ENCODE peak calls at places on chromosome 15, in six cellular contexts. D is activated naive CD8-positive, alpha-beta T cell treated with anti-CD3 and anti-CD28 coated beads for 36 hours; J is CD14-positive monocyte; T is SW480; A is Jurkat, Clone E6-1; L is stimulated activated CD8-positive, alpha-beta memory T cell treated with anti-CD3 and anti-CD28 coated beads, Interleukin-2, amount 100 ng/mL, for 1 hour. N is an unnamed sample.

GRCh38 chr15:77810180-77810579 is 177.5 kb upstream of the LINGO1 start:
- DNase-seq in D (no peak), A (no peak), L (no peak), J (no peak), T (no peak), N (no peak)

GRCh38 chr15:58553365-58553918 is 121.7 kb downstream of the LIPC start:
- DNase-seq in D (no peak), J (no peak), L (no peak), A (peak), T (no peak), N (no peak)

GRCh38 chr15:68208136-68208535 is 3.0 kb upstream of the CALML4 start:
- DNase-seq in J (no peak), D (no peak), T (no peak), A (no peak), L (no peak), N (no peak)

GRCh38 chr15:28116521-28117488 is 17.7 kb upstream of the OCA2 start:
- DNase-seq in L (no peak), D (no peak), A (no peak), T (no peak), J (peak), N (no peak)

GRCh38 chr15:82312611-82313349 is 36.5 kb downstream of the GOLGA6L10 start:
- DNase-seq in D (no peak), L (no peak), T (no peak), J (no peak), A (no peak), N (no peak)

GRCh38 chr15:40349163-40349562 is 1.7 kb upstream of the PHGR1 start:
- DNase-seq in J (no peak), A (no peak), L (no peak), D (no peak), T (no peak), N (no peak)

GRCh38 chr15:71290002-71290401 is 174.7 kb downstream of the THSD4 start:
- DNase-seq in D (no peak), L (no peak), A (no peak), T (no peak), J (no peak), N (no peak)

GRCh38 chr15:73125219-73125618 is 73.0 kb downstream of the NEO1 start:
- DNase-seq in D (no peak), J (no peak), L (no peak), A (no peak), T (no peak), N (no peak)

GRCh38 chr15:93073465-93073952 is 15.5 kb downstream of the RGMA start:
- DNase-seq in L (no peak), J (no peak), A (no peak), T (no peak), D (no peak), N (peak)

GRCh38 chr15:88623061-88623460 is 1.9 kb downstream of the AEN start:
- DNase-seq in L (no peak), J (peak), A (no peak), D (peak), T (peak), N (peak)

GRCh38 chr15:96247631-96248305 is 82.7 kb upstream of the NR2F2 start:
- DNase-seq in L (no peak), J (no peak), A (no peak), T (no peak), D (no peak), N (no peak)

GRCh38 chr15:25862469-25863066 is 559 bp downstream of the ATP10A start:
- DNase-seq in L (no peak), T (no peak), A (no peak), D (peak), J (no peak), N (peak)

GRCh38 chr15:38528279-38528678 is 36.3 kb downstream of the RASGRP1 start:
- DNase-seq in L (no peak), A (no peak), T (no peak), D (no peak), J (no peak), N (no peak)

N was measured in activated CD8-positive, alpha-beta T cell treated with anti-CD3 and anti-CD28 coated beads for 36 hours.